ENCODE peak calls at places on chromosomes 11 and 22, in seven cellular contexts. O is dermis blood vessel endothelial cell; K is activated naive CD4-positive, alpha-beta T cell; W is glutamatergic neuron; U is fibroblast of mammary gland; S is WTC11; N is naive thymus-derived CD8-positive, alpha-beta T cell. V is an unnamed sample.

GRCh38 chr22:48541401-48542098 is 1286.1 kb downstream of the BRD1 start:
- DNase-seq in O (no peak), K (no peak), W (no peak), U (no peak), S (no peak), N (no peak), V (no peak)

GRCh38 chr22:39325392-39325932 is 6.0 kb upstream of the RPL3 start:
- DNase-seq in O (no peak), K (no peak), W (no peak), U (peak; percentile 54), S (no peak), N (no peak), V (no peak)

GRCh38 chr11:3954448-3955298 is 99.2 kb downstream of the STIM1 start:
- DNase-seq in O (no peak), K (no peak), W (no peak), U (peak; percentile 53), S (no peak), N (no peak), V (no peak)

GRCh38 chr11:65588199-65589054 is 7.2 kb downstream of the KCNK7 start:
- DNase-seq in O (peak; percentile 85), K (peak; percentile 49), W (peak; percentile 62), U (peak; percentile 48), S (peak; percentile 80), N (peak; percentile 57), V (no peak)

GRCh38 chr22:35352214-35353111 is 28.4 kb upstream of the HMOX1 start:
- DNase-seq in O (peak; percentile 84), K (no peak), W (peak; percentile 70), U (peak; percentile 25), S (peak; percentile 67), N (no peak), V (peak; percentile 77)

GRCh38 chr11:124644426-124645280 is 22.0 kb downstream of the TBRG1 start:
- DNase-seq in O (peak; percentile 82), K (no peak), W (peak; percentile 55), U (peak; percentile 74), S (peak; percentile 49), N (peak; percentile 18), V (peak; percentile 60)

GRCh38 chr11:32006799-32007388 is 84.0 kb upstream of the RCN1 start:
- DNase-seq in O (peak; percentile 62), K (no peak), W (peak; percentile 32), U (peak; percentile 50), S (peak; percentile 18), N (no peak), V (no peak)

GRCh38 chr22:46054091-46054877 is 77.3 kb upstream of the WNT7B start:
- DNase-seq in O (peak; percentile 78), K (peak; percentile 59), W (no peak), U (peak; percentile 83), S (peak; percentile 12), N (peak; percentile 22), V (peak; percentile 73)

GRCh38 chr22:40635008-40635939 is 1.2 kb downstream of the MRTFA start:
- DNase-seq in O (no peak), K (no peak), W (no peak), U (no peak), S (no peak), N (no peak), V (peak; percentile 48)

GRCh38 chr11:63841554-63841953 is 2.6 kb downstream of the MARK2 start:
- DNase-seq in O (peak; percentile 42), K (no peak), W (no peak), U (no peak), S (peak; percentile 48), N (no peak), V (no peak)

GRCh38 chr22:49423125-49423650 is 404.5 kb downstream of the BRD1 start:
- DNase-seq in O (no peak), K (no peak), W (no peak), U (no peak), S (no peak), N (no peak), V (no peak)

GRCh38 chr11:64648551-64648950 is 57.5 kb downstream of the SLC22A12 start:
- DNase-seq in O (no peak), K (no peak), W (no peak), U (no peak), S (no peak), N (no peak), V (no peak)